ENCODE peak calls at places on chromosomes 6 and 20, in seven cellular contexts. W, U, Y, V, L, J and P are unnamed samples.

GRCh38 chr6:53159558-53159957 is 10.9 kb upstream of the GCM1 start:
- DNase-seq in V (peak), W (peak), Y (no peak), L (no peak), U (no peak), J (no peak), P (no peak)

GRCh38 chr6:111657146-111657545 is 51.5 kb upstream of the TRAF3IP2 start:
- DNase-seq in W (peak), V (no peak), Y (no peak), J (no peak), U (no peak), L (peak), P (no peak)

GRCh38 chr20:52103469-52103910 is 88.1 kb downstream of the ZFP64 start:
- DNase-seq in W (peak), U (no peak), Y (no peak), J (no peak), V (peak), L (peak), P (no peak)

GRCh38 chr20:17624551-17625245 is 54.8 kb downstream of the DSTN start:
- DNase-seq in U (no peak), J (peak), W (no peak), Y (no peak), L (no peak), V (no peak), P (no peak)

GRCh38 chr6:106253194-106253593 is 72.4 kb downstream of the ATG5 start:
- DNase-seq in U (no peak), J (no peak), L (peak), Y (no peak), V (no peak), W (peak), P (no peak)

GRCh38 chr20:59150821-59151251 is 12.8 kb upstream of the ZNF831 start:
- DNase-seq in J (no peak), U (no peak), W (no peak), Y (peak), V (no peak), L (no peak), P (no peak)

GRCh38 chr20:37596890-37597539 is 69.3 kb upstream of the BLCAP start:
- DNase-seq in V (no peak), U (no peak), L (no peak), Y (no peak), W (no peak), J (no peak), P (no peak)

GRCh38 chr6:34465551-34466241 is at the start of gene PACSIN1:
- DNase-seq in W (peak), V (peak), Y (no peak), J (no peak), L (no peak), U (no peak), P (no peak)

GRCh38 chr6:129612440-129612839 is 97.5 kb downstream of the ARHGAP18 start:
- DNase-seq in V (no peak), J (no peak), U (no peak), W (no peak), L (no peak), Y (no peak), P (no peak)

GRCh38 chr6:156451726-156452125 is 325.5 kb upstream of the ARID1B start:
- DNase-seq in V (no peak), L (no peak), U (no peak), J (no peak), Y (no peak), W (no peak), P (no peak)

GRCh38 chr20:55888655-55889054 is 116.7 kb downstream of the CBLN4 start:
- DNase-seq in U (no peak), Y (no peak), W (no peak), L (no peak), V (no peak), J (no peak), P (no peak)

GRCh38 chr6:151075527-151075926 is 164.2 kb upstream of the AKAP12 start:
- DNase-seq in W (peak), Y (no peak), L (no peak), J (no peak), U (no peak), V (no peak), P (no peak)

GRCh38 chr20:41746635-41747034 is 128.5 kb upstream of the CHD6 start:
- DNase-seq in W (no peak), J (no peak), L (no peak), U (no peak), V (no peak), Y (no peak), P (peak)

GRCh38 chr6:65819152-65819551 is 112.1 kb upstream of the EYS start:
- DNase-seq in V (no peak), Y (no peak), W (no peak), L (no peak), U (no peak), J (no peak), P (no peak)

GRCh38 chr6:53761036-53761435 is 33.8 kb upstream of the LRRC1 start:
- DNase-seq in J (no peak), W (no peak), V (no peak), L (no peak), Y (no peak), U (no peak), P (no peak)

GRCh38 chr6:70547313-70547712 is 19.4 kb upstream of the SDHAF4 start:
- DNase-seq in J (no peak), V (peak), U (no peak), W (peak), L (no peak), Y (no peak), P (no peak)

GRCh38 chr6:136846046-136846445 is 23.7 kb downstream of the PEX7 start:
- DNase-seq in W (peak), V (peak), U (peak), Y (no peak), L (peak), J (no peak), P (no peak)

GRCh38 chr6:150800596-150801310 is 64.7 kb upstream of the MTHFD1L start:
- DNase-seq in V (no peak), W (no peak), U (no peak), J (no peak), Y (no peak), L (no peak), P (no peak)

GRCh38 chr6:56719310-56719709 is 76.6 kb upstream of the DST start:
- DNase-seq in Y (no peak), W (no peak), L (no peak), U (no peak), J (no peak), V (no peak), P (no peak)

GRCh38 chr6:35730745-35731413 is 6.0 kb upstream of the ARMC12 start:
- DNase-seq in L (no peak), W (no peak), Y (no peak), V (no peak), U (no peak), J (no peak), P (no peak)

GRCh38 chr6:52603000-52603795 is 26.3 kb upstream of the TRAM2 start:
- DNase-seq in V (no peak), Y (no peak), J (no peak), W (peak), U (no peak), L (peak), P (no peak)

GRCh38 chr6:7148100-7148822 is 40.5 kb downstream of the RREB1 start:
- DNase-seq in L (peak), Y (no peak), V (no peak), J (no peak), U (peak), W (no peak), P (no peak)

GRCh38 chr20:13333793-13334192 is 112.7 kb downstream of the ISM1 start:
- DNase-seq in U (no peak), L (no peak), W (peak), J (no peak), Y (no peak), V (no peak), P (no peak)

GRCh38 chr6:161076211-161076677 is 84.7 kb downstream of the MAP3K4 start:
- DNase-seq in J (no peak), L (peak), Y (no peak), W (peak), U (no peak), V (peak), P (no peak)

GRCh38 chr20:58592076-58592695 is 58.9 kb upstream of the STX16 start:
- DNase-seq in U (no peak), L (no peak), W (no peak), J (no peak), V (no peak), Y (no peak), P (no peak)

GRCh38 chr20:19631410-19631809 is 126.6 kb upstream of the RIN2 start:
- DNase-seq in Y (no peak), V (no peak), W (no peak), L (no peak), J (no peak), U (peak), P (no peak)

GRCh38 chr6:71531841-71532240 is 243.2 kb downstream of the OGFRL1 start:
- DNase-seq in W (no peak), L (no peak), V (no peak), U (no peak), J (no peak), Y (no peak), P (no peak)

GRCh38 chr20:10992776-10993175 is 319.0 kb upstream of the JAG1 start:
- DNase-seq in W (peak), U (no peak), J (no peak), V (no peak), Y (no peak), L (no peak), P (no peak)

GRCh38 chr20:46324960-46325703 is 16.8 kb upstream of the CDH22 start:
- DNase-seq in W (peak), J (no peak), V (peak), Y (no peak), L (peak), U (no peak), P (no peak)

GRCh38 chr20:59813948-59814834 is 119.2 kb downstream of the SYCP2 start:
- DNase-seq in W (no peak), V (no peak), U (no peak), Y (no peak), L (no peak), J (no peak), P (no peak)

GRCh38 chr6:121573466-121573865 is 138.0 kb downstream of the GJA1 start:
- DNase-seq in Y (no peak), V (no peak), J (no peak), U (no peak), L (peak), W (peak), P (no peak)

GRCh38 chr6:2221724-2222274 is 23.6 kb downstream of the GMDS start:
- DNase-seq in L (no peak), V (no peak), Y (no peak), W (no peak), U (no peak), J (no peak), P (no peak)
- H3K4me3 ChIP-seq in L (peak), V (no peak), Y (peak), W (no peak), U (no peak), J (peak), P (peak)

GRCh38 chr20:35297153-35297552 is 4.9 kb upstream of the FAM83C start:
- DNase-seq in J (no peak), Y (no peak), U (peak), V (peak), W (no peak), L (no peak), P (no peak)
- TF ChIP-seq CTCF in J (no peak), Y (no peak), U (no peak), V (peak), W (no peak), L (peak), P (no peak)

GRCh38 chr20:62363920-62364851 is 2.9 kb downstream of the LAMA5 start:
- DNase-seq in Y (no peak), L (peak), V (peak), J (no peak), U (no peak), W (peak), P (peak)
- H3K4me3 ChIP-seq in Y (no peak), L (no peak), V (peak), J (no peak), U (no peak), W (no peak), P (no peak)

GRCh38 chr6:68976260-68976659 is 341.2 kb downstream of the ADGRB3 start:
- DNase-seq in Y (no peak), U (no peak), L (no peak), J (no peak), W (no peak), V (peak), P (no peak)

GRCh38 chr6:68978411-68978810 is 343.3 kb downstream of the ADGRB3 start:
- DNase-seq in V (no peak), L (no peak), J (no peak), W (no peak), Y (no peak), U (no peak), P (no peak)

DNA sequence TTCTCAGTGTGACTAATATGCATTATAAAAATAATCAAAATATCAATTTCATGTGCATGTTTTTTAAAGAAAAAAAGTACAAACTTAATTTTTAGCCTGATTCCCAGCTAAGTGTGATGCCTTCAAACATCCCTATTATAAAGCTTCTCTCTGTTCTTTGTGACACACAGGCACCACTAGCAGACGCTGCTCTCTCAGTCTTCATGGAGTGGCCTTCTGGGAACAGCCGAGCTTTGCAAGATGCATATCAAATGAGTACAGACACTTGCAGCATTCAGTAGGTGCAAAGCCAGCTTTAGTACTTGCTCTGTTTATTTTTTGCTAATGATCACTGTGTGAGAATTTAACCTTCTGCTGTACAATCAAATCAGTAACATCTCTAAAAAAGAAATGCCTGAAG is 340.0 kb downstream of the ADGRB3 start:
- DNase-seq in V (peak), L (peak), W (peak), Y (no peak), U (no peak), J (no peak), P (no peak)
- TF ChIP-seq CTCF in V (peak), L (peak), W (no peak), Y (no peak), U (no peak), J (no peak), P (no peak)